ENCODE peak calls at places on chromosomes 4 and X, in eight cellular contexts. One of them, this sample, is unnamed.

GRCh38 chr4:172709376-172709775 is 459.2 kb upstream of the GALNT7 start:
- DNase-seq in endothelial cell: no peak
- DNase-seq in effector CD4-positive, alpha-beta T cell: no peak
- DNase-seq in stimulated activated CD4-positive, alpha-beta T cell treated with anti-CD3 and anti-CD28 coated beads, Interleukin-15, amount 100 ng/mL, for 1 hour: no peak
- DNase-seq in NCI-H510A: peak
- DNase-seq in nephron progenitor cell: no peak
- DNase-seq in T follicular helper cell: no peak
- DNase-seq in AML-193: no peak
- DNase-seq in this sample: no peak

GRCh38 chr4:150242820-150243458 is 164.7 kb downstream of the DCLK2 start:
- DNase-seq in endothelial cell: peak
- DNase-seq in effector CD4-positive, alpha-beta T cell: no peak
- DNase-seq in stimulated activated CD4-positive, alpha-beta T cell treated with anti-CD3 and anti-CD28 coated beads, Interleukin-15, amount 100 ng/mL, for 1 hour: no peak
- DNase-seq in NCI-H510A: no peak
- DNase-seq in nephron progenitor cell: peak
- DNase-seq in T follicular helper cell: no peak
- DNase-seq in AML-193: peak
- DNase-seq in this sample: peak

GRCh38 chrX:133538148-133538547 is 122.9 kb upstream of the GPC4 start:
- DNase-seq in endothelial cell: no peak
- DNase-seq in effector CD4-positive, alpha-beta T cell: no peak
- DNase-seq in stimulated activated CD4-positive, alpha-beta T cell treated with anti-CD3 and anti-CD28 coated beads, Interleukin-15, amount 100 ng/mL, for 1 hour: no peak
- DNase-seq in NCI-H510A: no peak
- DNase-seq in nephron progenitor cell: peak
- DNase-seq in T follicular helper cell: no peak
- DNase-seq in AML-193: no peak
- DNase-seq in this sample: no peak

GRCh38 chr4:171896426-171896825 is 83.2 kb downstream of the GALNTL6 start:
- DNase-seq in endothelial cell: no peak
- DNase-seq in effector CD4-positive, alpha-beta T cell: no peak
- DNase-seq in stimulated activated CD4-positive, alpha-beta T cell treated with anti-CD3 and anti-CD28 coated beads, Interleukin-15, amount 100 ng/mL, for 1 hour: no peak
- DNase-seq in NCI-H510A: no peak
- DNase-seq in nephron progenitor cell: no peak
- DNase-seq in T follicular helper cell: no peak
- DNase-seq in AML-193: no peak
- DNase-seq in this sample: no peak

GRCh38 chr4:165410214-165410613 is 31.4 kb downstream of the CPE start:
- DNase-seq in endothelial cell: no peak
- DNase-seq in effector CD4-positive, alpha-beta T cell: no peak
- DNase-seq in stimulated activated CD4-positive, alpha-beta T cell treated with anti-CD3 and anti-CD28 coated beads, Interleukin-15, amount 100 ng/mL, for 1 hour: no peak
- DNase-seq in NCI-H510A: no peak
- DNase-seq in nephron progenitor cell: no peak
- DNase-seq in T follicular helper cell: no peak
- DNase-seq in AML-193: no peak
- DNase-seq in this sample: no peak

GRCh38 chrX:75781618-75782017 is 3.4 kb downstream of the MAGEE2 start:
- DNase-seq in endothelial cell: no peak
- DNase-seq in effector CD4-positive, alpha-beta T cell: no peak
- DNase-seq in stimulated activated CD4-positive, alpha-beta T cell treated with anti-CD3 and anti-CD28 coated beads, Interleukin-15, amount 100 ng/mL, for 1 hour: no peak
- DNase-seq in NCI-H510A: no peak
- DNase-seq in nephron progenitor cell: no peak
- DNase-seq in T follicular helper cell: no peak
- DNase-seq in AML-193: no peak
- DNase-seq in this sample: no peak

GRCh38 chr4:41081847-41082246 is 132.5 kb downstream of the APBB2 start:
- DNase-seq in endothelial cell: no peak
- DNase-seq in effector CD4-positive, alpha-beta T cell: no peak
- DNase-seq in stimulated activated CD4-positive, alpha-beta T cell treated with anti-CD3 and anti-CD28 coated beads, Interleukin-15, amount 100 ng/mL, for 1 hour: no peak
- DNase-seq in NCI-H510A: no peak
- DNase-seq in nephron progenitor cell: no peak
- DNase-seq in T follicular helper cell: no peak
- DNase-seq in AML-193: no peak
- DNase-seq in this sample: no peak

GRCh38 chr4:8866828-8867623 is 4.6 kb downstream of the HMX1 start:
- DNase-seq in endothelial cell: no peak
- DNase-seq in effector CD4-positive, alpha-beta T cell: no peak
- DNase-seq in stimulated activated CD4-positive, alpha-beta T cell treated with anti-CD3 and anti-CD28 coated beads, Interleukin-15, amount 100 ng/mL, for 1 hour: no peak
- DNase-seq in NCI-H510A: no peak
- DNase-seq in nephron progenitor cell: peak
- DNase-seq in T follicular helper cell: no peak
- DNase-seq in AML-193: no peak
- DNase-seq in this sample: no peak

GRCh38 chr4:71133491-71133890 is 140.0 kb downstream of the DCK start:
- DNase-seq in endothelial cell: no peak
- DNase-seq in effector CD4-positive, alpha-beta T cell: no peak
- DNase-seq in stimulated activated CD4-positive, alpha-beta T cell treated with anti-CD3 and anti-CD28 coated beads, Interleukin-15, amount 100 ng/mL, for 1 hour: no peak
- DNase-seq in NCI-H510A: no peak
- DNase-seq in nephron progenitor cell: no peak
- DNase-seq in T follicular helper cell: no peak
- DNase-seq in AML-193: no peak
- DNase-seq in this sample: no peak

GRCh38 chrX:153763989-153764755 is at the start of gene PLXNB3:
- DNase-seq in endothelial cell: peak
- DNase-seq in effector CD4-positive, alpha-beta T cell: peak
- DNase-seq in stimulated activated CD4-positive, alpha-beta T cell treated with anti-CD3 and anti-CD28 coated beads, Interleukin-15, amount 100 ng/mL, for 1 hour: peak
- DNase-seq in NCI-H510A: peak
- DNase-seq in nephron progenitor cell: peak
- DNase-seq in T follicular helper cell: peak
- DNase-seq in AML-193: peak
- DNase-seq in this sample: peak

GRCh38 chrX:100681581-100681980 is 37.6 kb downstream of the SRPX2 start:
- DNase-seq in endothelial cell: no peak
- DNase-seq in effector CD4-positive, alpha-beta T cell: no peak
- DNase-seq in stimulated activated CD4-positive, alpha-beta T cell treated with anti-CD3 and anti-CD28 coated beads, Interleukin-15, amount 100 ng/mL, for 1 hour: no peak
- DNase-seq in NCI-H510A: no peak
- DNase-seq in nephron progenitor cell: no peak
- DNase-seq in T follicular helper cell: no peak
- DNase-seq in AML-193: no peak
- DNase-seq in this sample: no peak

GRCh38 chr4:6112606-6113290 is 87.6 kb downstream of the JAKMIP1 start:
- DNase-seq in endothelial cell: no peak
- DNase-seq in effector CD4-positive, alpha-beta T cell: no peak
- DNase-seq in stimulated activated CD4-positive, alpha-beta T cell treated with anti-CD3 and anti-CD28 coated beads, Interleukin-15, amount 100 ng/mL, for 1 hour: no peak
- DNase-seq in NCI-H510A: no peak
- DNase-seq in nephron progenitor cell: no peak
- DNase-seq in T follicular helper cell: no peak
- DNase-seq in AML-193: no peak
- DNase-seq in this sample: no peak

GRCh38 chrX:138349351-138349750 is 362.2 kb downstream of the FGF13 start:
- DNase-seq in endothelial cell: no peak
- DNase-seq in effector CD4-positive, alpha-beta T cell: no peak
- DNase-seq in stimulated activated CD4-positive, alpha-beta T cell treated with anti-CD3 and anti-CD28 coated beads, Interleukin-15, amount 100 ng/mL, for 1 hour: no peak
- DNase-seq in NCI-H510A: no peak
- DNase-seq in nephron progenitor cell: no peak
- DNase-seq in T follicular helper cell: no peak
- DNase-seq in AML-193: no peak
- DNase-seq in this sample: no peak

This sample was measured in NAMALWA.